ENCODE peak calls at places on chromosomes 7 and 10, in six cellular contexts. P is cardiac fibroblast, L is OCI-LY7, Z is epithelial cell of esophagus, T is RWPE2, A is fibroblast of pulmonary artery. O is an unnamed sample.

GRCh38 chr10:62817120-62817762 is 1.1 kb upstream of the EGR2 start:
- DNase-seq in P (no peak), L (peak; percentile 43), Z (peak; percentile 34), T (peak; percentile 69), A (peak; percentile 65), O (no peak)

GRCh38 chr10:29862926-29863614 is 196.3 kb downstream of the JCAD start:
- DNase-seq in P (peak; percentile 84), L (no peak), Z (peak; percentile 96), T (no peak), A (peak; percentile 35), O (peak; percentile 81)

GRCh38 chr7:114911411-114911810 is 10.5 kb upstream of the MDFIC start:
- DNase-seq in P (no peak), L (no peak), Z (no peak), T (no peak), A (no peak), O (no peak)

GRCh38 chr7:140597425-140597949 is 43.1 kb downstream of the DENND2A start:
- DNase-seq in P (no peak), L (no peak), Z (no peak), T (no peak), A (no peak), O (no peak)

GRCh38 chr10:131231965-131232541 is 79.5 kb downstream of the TCERG1L start:
- DNase-seq in P (no peak), L (no peak), Z (no peak), T (no peak), A (no peak), O (no peak)

GRCh38 chr10:15439381-15439837 is 68.3 kb upstream of the FAM171A1 start:
- DNase-seq in P (peak; percentile 42), L (no peak), Z (peak; percentile 50), T (no peak), A (peak; percentile 76), O (no peak)

GRCh38 chr7:25805027-25805687 is 346.8 kb upstream of the NFE2L3 start:
- DNase-seq in P (peak; percentile 46), L (no peak), Z (peak; percentile 58), T (no peak), A (peak; percentile 6), O (peak; percentile 52)

GRCh38 chr7:23067271-23067670 is 38.3 kb upstream of the KLHL7 start:
- DNase-seq in P (peak; percentile 56), L (no peak), Z (peak; percentile 4), T (no peak), A (peak; percentile 74), O (no peak)

GRCh38 chr7:116543664-116544063 is 18.8 kb downstream of the CAV1 start:
- DNase-seq in P (peak; percentile 80), L (no peak), Z (peak; percentile 62), T (no peak), A (peak; percentile 55), O (no peak)

GRCh38 chr7:31852438-31852837 is 165.4 kb downstream of the PPP1R17 start:
- DNase-seq in P (no peak), L (no peak), Z (no peak), T (no peak), A (no peak), O (no peak)

GRCh38 chr10:113384181-113384580 is 168.7 kb upstream of the HABP2 start:
- DNase-seq in P (no peak), L (no peak), Z (no peak), T (no peak), A (no peak), O (no peak)

GRCh38 chr10:113385021-113385975 is 167.6 kb upstream of the HABP2 start:
- DNase-seq in P (peak; percentile 89), L (peak; percentile 56), Z (peak; percentile 82), T (no peak), A (peak; percentile 92), O (peak; percentile 63)

GRCh38 chr10:113382691-113383090 is 170.2 kb upstream of the HABP2 start:
- DNase-seq in P (no peak), L (no peak), Z (no peak), T (no peak), A (no peak), O (no peak)

GRCh38 chr10:113386005-113386404 is 166.8 kb upstream of the HABP2 start:
- DNase-seq in P (peak; percentile 68), L (no peak), Z (peak; percentile 72), T (no peak), A (peak; percentile 26), O (peak; percentile 42)

DNA sequence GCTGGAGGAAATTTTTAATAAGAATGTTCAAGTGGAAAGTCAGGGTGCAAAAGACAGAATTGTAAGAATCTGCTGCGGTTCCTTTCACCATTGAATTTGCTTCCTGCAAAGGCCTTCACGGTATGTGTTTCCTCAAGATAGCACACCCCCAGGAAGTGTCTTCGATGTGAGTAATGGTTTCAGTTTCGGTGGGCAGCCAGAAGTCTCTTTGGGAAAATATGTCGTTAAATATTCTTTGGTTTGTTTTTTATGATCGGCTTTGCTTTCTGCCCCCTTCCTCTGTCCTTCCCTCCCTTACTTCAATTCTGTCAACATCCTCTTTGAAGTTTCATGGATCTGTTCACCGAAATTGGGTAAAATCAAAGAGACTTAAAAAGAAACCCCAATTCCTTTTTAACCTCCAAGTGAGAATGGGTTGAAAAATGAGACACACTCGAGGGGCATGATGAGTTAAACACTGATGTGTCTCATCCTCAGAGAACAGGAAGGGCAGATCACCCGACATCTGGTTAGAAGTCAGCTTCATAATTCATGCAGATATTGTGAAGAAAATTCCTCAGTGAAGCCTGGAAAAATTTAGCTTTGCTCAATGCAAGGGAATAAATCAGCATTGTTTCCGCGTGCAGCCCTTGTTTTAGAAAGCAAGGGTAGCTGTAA is 170.8 kb upstream of the HABP2 start:
- DNase-seq in P (peak; percentile 73), L (peak; percentile 31), Z (no peak), T (no peak), A (peak; percentile 79), O (no peak)
- H3K4me3 ChIP-seq in P (peak overlapping the region; percentile 25), L (peak overlapping the region; percentile 19), Z (no peak overlapping the region), T (no peak overlapping the region), A (peak overlapping the region; percentile 48), O (no peak overlapping the region)

GRCh38 chr10:50467209-50467608 is 156.5 kb downstream of the SGMS1 start:
- DNase-seq in P (no peak), L (no peak), Z (no peak), T (no peak), A (no peak), O (no peak)

GRCh38 chr10:50461834-50462233 is 161.9 kb downstream of the SGMS1 start:
- DNase-seq in P (no peak), L (no peak), Z (no peak), T (no peak), A (no peak), O (no peak)

GRCh38 chr10:50461123-50461522 is 162.6 kb downstream of the SGMS1 start:
- DNase-seq in P (no peak), L (no peak), Z (no peak), T (no peak), A (no peak), O (no peak)

GRCh38 chr10:50469288-50469687 is 154.5 kb downstream of the SGMS1 start:
- DNase-seq in P (peak; percentile 63), L (no peak), Z (peak; percentile 20), T (no peak), A (peak; percentile 49), O (no peak)

GRCh38 chr10:50464004-50464409 is 159.7 kb downstream of the SGMS1 start:
- DNase-seq in P (peak; percentile 10), L (no peak), Z (no peak), T (no peak), A (peak; percentile 45), O (no peak)
- TF ChIP-seq CTCF in P (no peak), L (no peak), Z (no peak), T (no peak), A (no peak), O (no peak)

GRCh38 chr10:17232276-17232987 is 4.4 kb downstream of the VIM start:
- DNase-seq in P (peak; percentile 58), L (no peak), Z (no peak), T (no peak), A (peak; percentile 42), O (no peak)

GRCh38 chr10:17235136-17235535 is 7.1 kb downstream of the VIM start:
- DNase-seq in P (peak; percentile 50), L (no peak), Z (no peak), T (no peak), A (peak; percentile 37), O (no peak)

GRCh38 chr10:17236468-17236886 is 8.4 kb downstream of the VIM start:
- DNase-seq in P (peak; percentile 37), L (no peak), Z (no peak), T (no peak), A (peak; percentile 29), O (no peak)

GRCh38 chr10:17234541-17234940 is 6.5 kb downstream of the VIM start:
- DNase-seq in P (no peak), L (no peak), Z (no peak), T (no peak), A (no peak), O (no peak)

DNA sequence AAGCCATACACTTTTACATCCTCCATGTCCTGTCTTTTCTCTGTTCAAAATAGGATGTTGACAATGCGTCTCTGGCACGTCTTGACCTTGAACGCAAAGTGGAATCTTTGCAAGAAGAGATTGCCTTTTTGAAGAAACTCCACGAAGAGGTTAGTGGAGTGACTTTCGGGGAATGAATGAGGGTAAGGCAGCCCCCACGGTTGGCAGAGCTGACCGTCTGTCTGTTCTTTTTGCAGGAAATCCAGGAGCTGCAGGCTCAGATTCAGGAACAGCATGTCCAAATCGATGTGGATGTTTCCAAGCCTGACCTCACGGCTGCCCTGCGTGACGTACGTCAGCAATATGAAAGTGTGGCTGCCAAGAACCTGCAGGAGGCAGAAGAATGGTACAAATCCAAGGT is 5.5 kb downstream of the VIM start:
- DNase-seq in P (peak; percentile 67), L (no peak), Z (no peak), T (no peak), A (peak; percentile 63), O (no peak)
- H3K4me3 ChIP-seq in P (no peak overlapping the region), L (no peak overlapping the region), Z (no peak overlapping the region), T (no peak overlapping the region), A (peak overlapping the region; percentile 98), O (peak overlapping the region; percentile 95)

GRCh38 chr7:74401137-74401859 is 52.4 kb upstream of the GTF2IRD1 start:
- DNase-seq in P (peak; percentile 66), L (peak; percentile 77), Z (peak; percentile 67), T (no peak), A (peak; percentile 66), O (no peak)
- TF ChIP-seq CTCF in P (peak; percentile 98), L (peak; percentile 98), Z (peak; percentile 99), T (peak; percentile 94), A (peak; percentile 97), O (peak; percentile 97)

DNA sequence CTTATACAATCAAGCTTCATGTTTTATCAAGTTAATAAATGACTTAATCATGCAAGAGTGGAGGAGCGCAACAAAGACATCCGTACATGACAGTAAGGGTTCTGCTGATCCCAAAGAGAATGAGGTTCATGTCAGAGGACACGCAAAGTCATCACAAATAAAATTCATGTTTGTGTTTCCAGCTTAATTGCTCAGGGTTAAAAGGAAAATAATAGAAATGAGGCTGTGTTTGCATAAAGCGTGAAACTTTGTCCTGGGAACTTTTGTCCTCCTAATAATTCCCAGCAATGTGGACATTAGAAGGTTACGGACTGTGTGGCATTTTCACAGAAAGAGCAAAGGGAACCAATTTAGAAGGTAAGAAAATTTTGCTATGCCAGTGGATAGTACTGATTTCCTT is 237.3 kb downstream of the INHBA start:
- DNase-seq in P (no peak), L (no peak), Z (no peak), T (no peak), A (no peak), O (no peak)
- H3K4me3 ChIP-seq in P (no peak overlapping the region), L (no peak overlapping the region), Z (no peak overlapping the region), T (no peak overlapping the region), A (no peak overlapping the region), O (no peak overlapping the region)

GRCh38 chr7:149489391-149490024 is 8.1 kb downstream of the ZNF746 start:
- DNase-seq in P (no peak), L (no peak), Z (peak; percentile 24), T (no peak), A (no peak), O (no peak)
- TF ChIP-seq CTCF in P (no peak), L (peak; percentile 49), Z (peak; percentile 35), T (peak; percentile 25), A (peak; percentile 6), O (peak; percentile 33)

GRCh38 chr10:42836771-42837468 is 54.3 kb downstream of the BMS1 start:
- DNase-seq in P (peak; percentile 29), L (no peak), Z (peak; percentile 45), T (no peak), A (peak; percentile 29), O (no peak)
- H3K4me3 ChIP-seq in P (peak overlapping the region; percentile 32), L (no peak overlapping the region), Z (peak overlapping the region; percentile 40), T (peak overlapping the region; percentile 16), A (peak overlapping the region; percentile 41), O (peak overlapping the region; percentile 34)